ENCODE peak calls at places on chromosome 1, in seven cellular contexts. Z, D, Y, C, P, Q and F are unnamed samples.

GRCh38 chr1:116111196-116112021 is at the start of gene MAB21L3:
- DNase-seq in D (no peak), Y (no peak), Q (no peak), P (no peak), C (peak; percentile 21), Z (no peak), F (no peak)

GRCh38 chr1:212482006-212482351 is 49.3 kb downstream of the NENF start:
- DNase-seq in P (no peak), C (no peak), Y (no peak), D (no peak), Z (no peak), Q (no peak), F (no peak)

GRCh38 chr1:161021168-161021958 is 411 bp upstream of the F11R start:
- DNase-seq in Q (no peak), P (no peak), C (peak; percentile 96), D (peak; percentile 84), Z (peak; percentile 100), Y (peak; percentile 78), F (peak; percentile 96)

GRCh38 chr1:18191037-18191867 is 83.7 kb downstream of the IGSF21 start:
- DNase-seq in P (no peak), Y (no peak), D (no peak), Z (no peak), C (no peak), Q (no peak), F (no peak)

GRCh38 chr1:173062156-173062938 is 11.6 kb upstream of the TNFSF18 start:
- DNase-seq in Z (peak; percentile 65), P (peak; percentile 68), Y (no peak), D (peak; percentile 16), Q (no peak), C (no peak), F (no peak)

GRCh38 chr1:15833842-15834405 is 13.6 kb upstream of the SPEN start:
- DNase-seq in Q (no peak), Y (no peak), Z (no peak), D (peak; percentile 75), C (no peak), P (no peak), F (no peak)

GRCh38 chr1:174051956-174052355 is 29.8 kb upstream of the RC3H1 start:
- DNase-seq in C (no peak), Q (no peak), P (peak; percentile 33), Z (no peak), Y (no peak), D (peak; percentile 29), F (no peak)

GRCh38 chr1:41373373-41373772 is 12.1 kb downstream of the FOXO6 start:
- DNase-seq in C (no peak), Y (no peak), Z (no peak), Q (no peak), P (no peak), D (no peak), F (no peak)

GRCh38 chr1:236468625-236469024 is 55.2 kb upstream of the LGALS8 start:
- DNase-seq in P (no peak), Y (no peak), Q (no peak), Z (no peak), C (no peak), D (no peak), F (no peak)

GRCh38 chr1:68328485-68328884 is 96.2 kb upstream of the WLS start:
- DNase-seq in Y (no peak), Q (no peak), D (peak; percentile 43), Z (no peak), C (no peak), P (no peak), F (no peak)

GRCh38 chr1:183685112-183685713 is 32.1 kb upstream of the APOBEC4 start:
- DNase-seq in C (peak; percentile 13), Z (peak; percentile 58), D (peak; percentile 76), Y (no peak), Q (no peak), P (peak; percentile 65), F (peak; percentile 65)

GRCh38 chr1:237386362-237387143 is 344.6 kb downstream of the RYR2 start:
- DNase-seq in Z (no peak), Q (no peak), D (peak; percentile 34), C (peak; percentile 0), Y (no peak), P (peak; percentile 46), F (peak; percentile 31)

GRCh38 chr1:183598386-183598785 is 8.1 kb upstream of the NCF2 start:
- DNase-seq in C (no peak), Z (no peak), D (no peak), Q (no peak), P (no peak), Y (no peak), F (no peak)

GRCh38 chr1:209428241-209428921 is 155.1 kb upstream of the CAMK1G start:
- DNase-seq in C (no peak), Y (no peak), D (no peak), P (no peak), Z (no peak), Q (no peak), F (no peak)

GRCh38 chr1:235495030-235495429 is 9.2 kb downstream of the B3GALNT2 start:
- DNase-seq in P (no peak), Y (no peak), Q (no peak), D (no peak), Z (no peak), C (no peak), F (no peak)

GRCh38 chr1:248918126-248918525 is 12.1 kb downstream of the PGBD2 start:
- DNase-seq in C (no peak), Y (no peak), Q (no peak), P (no peak), Z (peak; percentile 93), D (no peak), F (no peak)

GRCh38 chr1:109383087-109383779 is 14.5 kb downstream of the SORT1 start:
- DNase-seq in D (no peak), C (no peak), Y (no peak), Q (no peak), P (no peak), Z (no peak), F (no peak)

GRCh38 chr1:67441183-67441582 is 11.0 kb upstream of the SERBP1 start:
- DNase-seq in Q (peak; percentile 77), D (peak; percentile 23), P (peak; percentile 81), C (no peak), Z (peak; percentile 17), Y (peak; percentile 50), F (peak; percentile 54)